ENCODE peak calls at places on chromosomes 6 and 20, in four cellular contexts. J, P, S and G are unnamed samples.
A peak's percentile ranks its signal among the peaks of the same experiment; 100 is the strongest.

GRCh38 chr6:41607736-41608135 is 30.5 kb upstream of the MDFI start:
- DNase-seq in J (no peak), P (no peak), S (no peak), G (no peak)

GRCh38 chr6:168115748-168116445 is 36.9 kb upstream of the FRMD1 start:
- DNase-seq in J (no peak), P (no peak), S (no peak), G (no peak)

GRCh38 chr20:48526936-48527335 is 300.9 kb downstream of the PREX1 start:
- DNase-seq in J (no peak), P (no peak), S (no peak), G (no peak)

GRCh38 chr20:3808141-3808479 is 12.0 kb downstream of the CDC25B start:
- DNase-seq in J (no peak), P (peak; percentile 80), S (no peak), G (peak; percentile 98)

GRCh38 chr6:12718025-12718424 is 1.5 kb downstream of the PHACTR1 start:
- DNase-seq in J (no peak), P (no peak), S (no peak), G (peak; percentile 55)

GRCh38 chr20:33443006-33443511 is 504 bp downstream of the SNTA1 start:
- DNase-seq in J (peak; percentile 22), P (no peak), S (no peak), G (no peak)

GRCh38 chr20:13277663-13278295 is 56.7 kb downstream of the ISM1 start:
- DNase-seq in J (no peak), P (no peak), S (no peak), G (no peak)

GRCh38 chr20:32891926-32892660 is 33.4 kb downstream of the EFCAB8 start:
- DNase-seq in J (no peak), P (no peak), S (no peak), G (no peak)

GRCh38 chr20:37871751-37872150 is 31.2 kb upstream of the VSTM2L start:
- DNase-seq in J (no peak), P (no peak), S (no peak), G (no peak)

GRCh38 chr6:163780993-163781392 is 366.5 kb downstream of the QKI start:
- DNase-seq in J (no peak), P (no peak), S (peak; percentile 10), G (no peak)

GRCh38 chr6:44503471-44503870 is 116.0 kb downstream of the CDC5L start:
- DNase-seq in J (no peak), P (no peak), S (no peak), G (no peak)
- H3K9me2 ChIP-seq in J (no peaks in the 10 kb centered on the region), P (no peaks in the 10 kb centered on the region), S (no peaks in the 10 kb centered on the region), G (peaks cover 4% of the 10 kb centered on the region)

GRCh38 chr6:37783831-37784584 is 35.5 kb upstream of the ZFAND3 start:
- DNase-seq in J (no peak), P (no peak), S (no peak), G (no peak)
- TF ChIP-seq CTCF in J (no peak), P (no peak), S (no peak), G (peak; percentile 20)

DNA sequence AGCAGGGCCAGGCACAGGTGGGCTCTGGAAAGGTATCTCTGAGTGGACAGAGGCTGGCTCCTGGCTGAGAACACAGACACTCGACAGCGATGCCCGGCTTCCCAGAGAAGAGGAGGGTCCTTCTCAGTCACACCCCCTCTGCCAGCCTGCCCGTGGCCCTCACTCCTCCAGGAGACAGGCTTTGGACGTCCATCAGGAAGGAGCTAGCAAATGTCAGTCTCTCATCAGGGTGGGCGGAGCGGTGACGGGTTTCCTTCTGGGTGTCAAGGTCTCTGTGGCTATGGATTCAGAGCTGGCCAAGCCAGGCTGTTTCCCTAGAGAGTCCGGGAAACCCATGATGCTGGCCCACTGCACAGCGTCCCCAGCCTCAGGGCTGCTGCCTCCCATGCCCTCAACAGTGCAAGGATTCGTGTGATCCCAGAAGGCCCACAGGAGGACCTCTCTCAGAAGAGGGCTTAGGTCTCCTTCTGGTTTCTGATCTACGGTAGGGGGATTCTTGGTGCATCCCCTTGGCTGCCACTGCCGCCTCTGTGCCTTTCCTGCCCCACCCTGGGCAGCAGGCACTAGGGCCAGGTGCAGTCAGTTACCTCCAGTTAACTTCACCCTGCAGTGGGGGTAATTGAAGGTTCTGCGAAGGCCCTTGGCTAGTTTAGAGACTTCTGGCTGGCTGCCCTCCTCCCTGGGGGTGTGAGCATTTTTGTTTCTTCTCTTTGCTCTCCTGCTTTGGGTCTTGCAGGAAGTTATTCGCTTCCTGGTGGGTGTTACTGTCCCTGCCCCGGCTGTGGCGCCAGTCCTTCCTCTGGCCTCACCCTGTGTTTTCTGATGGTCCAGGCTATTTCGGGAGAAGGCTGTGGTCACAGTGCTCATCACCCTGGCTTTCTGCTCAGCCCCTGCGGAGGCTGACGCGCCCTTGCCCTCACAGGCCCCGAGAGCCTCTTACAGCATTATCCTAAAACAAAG is 80.2 kb downstream of the CDH4 start:
- DNase-seq in J (no peak), P (no peak), S (no peak), G (no peak)
- H3K9ac ChIP-seq in J (no peak overlapping the region), P (no peak overlapping the region), S (no peak overlapping the region), G (no peak overlapping the region)

GRCh38 chr6:88544986-88545612 is 379.0 kb upstream of the CNR1 start:
- DNase-seq in J (no peak), P (no peak), S (no peak), G (no peak)
- H3K9me2 ChIP-seq in J (no peaks in the 10 kb centered on the region), P (no peaks in the 10 kb centered on the region), S (no peaks in the 10 kb centered on the region), G (no peaks in the 10 kb centered on the region)

DNA sequence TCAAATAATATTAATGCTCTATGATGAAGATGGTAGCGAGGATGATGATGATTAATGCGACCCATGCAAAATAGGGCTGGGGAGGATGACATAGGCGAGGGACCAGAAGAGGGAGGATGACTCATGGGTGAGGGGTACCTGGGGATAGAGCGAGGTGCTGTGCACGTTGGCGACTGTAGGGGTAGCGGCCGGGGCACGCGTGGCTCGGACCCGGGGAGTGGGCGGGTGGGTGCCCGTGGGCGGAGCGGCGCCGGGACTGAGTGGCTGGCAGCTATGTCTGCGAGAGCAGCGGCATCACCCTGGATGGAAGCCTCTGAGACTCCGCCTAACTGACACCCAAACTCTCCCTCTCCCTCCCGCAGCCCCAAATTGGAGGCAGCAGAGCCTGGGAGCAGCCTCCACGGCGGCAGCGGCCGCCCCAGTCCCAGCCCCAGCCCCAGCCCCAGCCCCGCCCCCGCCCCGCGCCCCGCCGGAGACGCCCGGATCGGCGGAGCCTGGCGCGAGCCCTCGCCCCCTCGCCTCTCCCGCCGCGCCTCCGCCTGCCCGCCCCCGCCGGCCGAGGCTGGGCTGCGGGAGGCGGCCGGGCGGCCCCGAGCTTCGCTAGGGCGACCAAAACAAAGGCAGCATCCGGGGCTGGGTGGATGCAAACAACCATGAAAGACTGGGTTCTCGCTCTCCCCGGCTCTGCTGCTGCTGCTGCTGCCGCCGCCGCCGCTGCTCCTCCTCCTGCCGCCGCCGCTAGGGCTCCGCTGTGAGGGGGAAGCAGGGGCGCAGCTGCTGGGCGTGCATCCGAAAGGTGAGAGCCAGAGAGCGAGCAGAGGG is at the start of gene RIMS1:
- DNase-seq in J (peak; percentile 57), P (no peak), S (peak; percentile 85), G (no peak)
- TF ChIP-seq CTCF in J (peak; percentile 40), P (no peak), S (peak; percentile 46), G (no peak)

GRCh38 chr20:5667703-5668528 is 82.3 kb upstream of the SHLD1 start:
- DNase-seq in J (no peak), P (no peak), S (no peak), G (no peak)

GRCh38 chr20:5668529-5668868 is 81.7 kb upstream of the SHLD1 start:
- DNase-seq in J (no peak), P (no peak), S (no peak), G (no peak)

GRCh38 chr20:5674176-5674660 is 76.0 kb upstream of the SHLD1 start:
- DNase-seq in J (peak; percentile 56), P (peak; percentile 12), S (no peak), G (peak; percentile 97)

GRCh38 chr20:5670137-5670536 is 80.1 kb upstream of the SHLD1 start:
- DNase-seq in J (no peak), P (no peak), S (no peak), G (no peak)

GRCh38 chr20:5670874-5671273 is 79.3 kb upstream of the SHLD1 start:
- DNase-seq in J (no peak), P (no peak), S (no peak), G (no peak)
- H3K9ac ChIP-seq in J (no peak overlapping the region), P (no peak overlapping the region), S (no peak overlapping the region), G (no peak overlapping the region)

DNA sequence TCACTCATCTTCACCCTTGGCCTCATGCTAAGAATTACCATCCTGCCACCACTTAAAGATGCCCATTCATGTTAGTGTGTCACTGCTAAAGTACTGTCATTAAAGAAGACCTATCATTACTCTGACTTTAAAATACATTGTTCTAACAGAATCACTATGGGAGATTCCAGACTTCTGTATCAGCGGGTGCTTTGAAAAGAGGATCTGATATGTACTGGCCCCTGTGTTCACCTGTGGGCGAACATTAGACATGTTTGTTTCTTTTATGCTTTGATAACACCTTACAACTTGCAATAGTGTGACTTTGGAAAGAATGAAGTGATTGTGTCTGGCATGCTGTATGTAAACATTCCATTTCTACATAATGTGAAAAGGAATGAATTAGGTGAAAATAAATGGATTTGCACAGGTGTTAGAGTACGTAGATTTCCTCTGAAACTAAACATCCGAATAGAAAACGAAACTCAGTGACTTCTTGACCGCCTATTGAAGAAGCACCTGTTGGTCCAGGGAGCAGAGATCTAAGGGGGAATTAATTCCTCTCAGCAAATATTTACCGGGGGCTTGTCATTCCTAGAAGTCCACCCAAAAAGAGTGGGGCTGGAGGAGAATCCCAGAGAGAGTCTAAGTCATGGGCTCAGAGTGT is 132.3 kb downstream of the CARMIL1 start:
- DNase-seq in J (peak; percentile 90), P (no peak), S (no peak), G (no peak)
- H3K9me2 ChIP-seq in J (no peaks in the 10 kb centered on the region), P (no peaks in the 10 kb centered on the region), S (no peaks in the 10 kb centered on the region), G (no peaks in the 10 kb centered on the region)